ENCODE peak calls at places on chromosomes 16 and 17, in eight cellular contexts. R, V, T, Y, G, N, X and E are unnamed samples.

GRCh38 chr16:81608515-81609209 is 164.1 kb downstream of the CMIP start:
- DNase-seq in R (no peak), V (peak), T (peak), Y (peak), G (peak), N (peak), X (peak), E (peak)

GRCh38 chr16:583470-583814 is 6.4 kb upstream of the RAB40C start:
- DNase-seq in R (no peak), V (no peak), T (no peak), Y (no peak), G (no peak), N (no peak), X (peak), E (no peak)

GRCh38 chr16:84883301-84883700 is 63.5 kb downstream of the CRISPLD2 start:
- DNase-seq in R (no peak), V (no peak), T (peak), Y (no peak), G (no peak), N (no peak), X (no peak), E (no peak)

GRCh38 chr17:64941761-64942160 is 22.5 kb upstream of the LRRC37A3 start:
- DNase-seq in R (no peak), V (no peak), T (no peak), Y (no peak), G (no peak), N (no peak), X (no peak), E (no peak)

GRCh38 chr17:36610472-36610871 is 9.1 kb downstream of the MRM1 start:
- DNase-seq in R (no peak), V (no peak), T (no peak), Y (no peak), G (peak), N (no peak), X (no peak), E (no peak)

GRCh38 chr17:5111402-5112204 is at the start of gene ZNF232:
- DNase-seq in R (peak), V (peak), T (peak), Y (peak), G (peak), N (peak), X (peak), E (peak)

GRCh38 chr16:1430759-1431496 is at the start of gene PERCC1:
- DNase-seq in R (no peak), V (no peak), T (no peak), Y (no peak), G (no peak), N (no peak), X (no peak), E (no peak)

GRCh38 chr16:11801481-11802021 is 4.5 kb upstream of the ZC3H7A start:
- DNase-seq in R (no peak), V (no peak), T (no peak), Y (no peak), G (peak), N (no peak), X (no peak), E (no peak)

GRCh38 chr17:1942066-1942365 is 83.1 kb downstream of the RTN4RL1 start:
- DNase-seq in R (no peak), V (no peak), T (no peak), Y (no peak), G (no peak), N (no peak), X (no peak), E (peak)

GRCh38 chr16:67397812-67398545 is 4.7 kb upstream of the TPPP3 start:
- DNase-seq in R (no peak), V (no peak), T (no peak), Y (no peak), G (no peak), N (no peak), X (no peak), E (no peak)
- TF ChIP-seq CTCF in R (no peak), V (no peak), T (no peak), Y (no peak), G (no peak), N (no peak), X (no peak), E (no peak)

GRCh38 chr16:2752035-2752849 is at the start of gene SRRM2:
- DNase-seq in R (peak), V (peak), T (peak), Y (peak), G (peak), N (peak), X (peak), E (peak)

GRCh38 chr16:2751577-2752034 is 832 bp upstream of the SRRM2 start:
- DNase-seq in R (peak), V (no peak), T (no peak), Y (no peak), G (no peak), N (peak), X (peak), E (no peak)

GRCh38 chr16:2752850-2753522 is 548 bp downstream of the SRRM2 start:
- DNase-seq in R (peak), V (peak), T (peak), Y (peak), G (peak), N (peak), X (peak), E (peak)

GRCh38 chr16:2755158-2755557 is 2.7 kb downstream of the SRRM2 start:
- DNase-seq in R (no peak), V (no peak), T (no peak), Y (no peak), G (no peak), N (no peak), X (no peak), E (no peak)

GRCh38 chr16:2753523-2754020 is 1.1 kb downstream of the SRRM2 start:
- DNase-seq in R (no peak), V (no peak), T (no peak), Y (no peak), G (no peak), N (no peak), X (no peak), E (no peak)
- TF ChIP-seq CTCF in R (no peak), V (no peak), T (no peak), Y (no peak), G (no peak), N (no peak), X (no peak), E (no peak)

GRCh38 chr16:62642677-62643076 is 606.4 kb upstream of the CDH8 start:
- DNase-seq in R (no peak), V (no peak), T (no peak), Y (no peak), G (no peak), N (no peak), X (no peak), E (no peak)

GRCh38 chr16:62639890-62640289 is 603.7 kb upstream of the CDH8 start:
- DNase-seq in R (no peak), V (no peak), T (no peak), Y (no peak), G (no peak), N (no peak), X (no peak), E (no peak)

GRCh38 chr16:62644030-62644812 is 608.0 kb upstream of the CDH8 start:
- DNase-seq in R (no peak), V (no peak), T (no peak), Y (no peak), G (no peak), N (no peak), X (no peak), E (no peak)

GRCh38 chr16:62638964-62639861 is 603.0 kb upstream of the CDH8 start:
- DNase-seq in R (no peak), V (no peak), T (no peak), Y (no peak), G (no peak), N (peak), X (no peak), E (peak)

DNA sequence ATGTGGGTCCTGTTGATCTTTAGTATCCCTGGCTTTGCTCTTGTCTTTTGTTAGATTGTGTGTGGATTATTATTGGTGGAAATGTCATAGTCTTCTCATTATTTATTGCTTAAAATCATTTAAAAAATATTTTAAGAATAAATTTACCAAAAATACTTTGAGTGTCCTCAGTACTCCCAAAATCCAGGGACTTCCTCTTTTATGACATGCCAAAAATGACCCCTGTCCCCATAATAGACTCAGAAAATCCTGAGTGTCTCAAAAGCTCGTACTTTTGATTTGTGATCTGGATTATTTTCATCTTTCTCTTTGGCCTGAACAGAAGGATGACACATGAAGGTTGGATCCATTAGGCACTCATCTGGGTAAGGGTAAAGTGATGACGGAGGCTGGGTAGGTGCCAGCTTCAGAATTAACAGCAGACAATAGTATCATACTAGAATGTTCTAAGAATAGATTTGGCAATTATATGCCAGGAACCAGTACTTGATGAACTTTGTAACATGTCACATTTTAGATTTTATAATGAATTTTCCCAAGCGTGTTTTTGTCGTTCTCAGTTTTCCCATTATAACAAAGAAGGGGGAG is 602.2 kb upstream of the CDH8 start:
- DNase-seq in R (no peak), V (no peak), T (no peak), Y (no peak), G (no peak), N (no peak), X (no peak), E (no peak)
- TF ChIP-seq CTCF in R (no peak), V (no peak), T (no peak), Y (no peak), G (no peak), N (no peak), X (no peak), E (no peak)

GRCh38 chr17:43382776-43383175 is 16.0 kb upstream of the ARL4D start:
- DNase-seq in R (no peak), V (no peak), T (no peak), Y (no peak), G (no peak), N (no peak), X (no peak), E (no peak)
- TF ChIP-seq CTCF in R (no peak), V (no peak), T (no peak), Y (no peak), G (no peak), N (no peak), X (no peak), E (no peak)

GRCh38 chr17:49845210-49845782 is 2.6 kb downstream of the TAC4 start:
- DNase-seq in R (no peak), V (no peak), T (no peak), Y (no peak), G (no peak), N (no peak), X (no peak), E (no peak)

GRCh38 chr17:49842846-49843245 is 5.0 kb downstream of the TAC4 start:
- DNase-seq in R (no peak), V (no peak), T (no peak), Y (no peak), G (no peak), N (no peak), X (no peak), E (no peak)

GRCh38 chr17:49843774-49844350 is 4.0 kb downstream of the TAC4 start:
- DNase-seq in R (peak), V (no peak), T (no peak), Y (no peak), G (no peak), N (peak), X (peak), E (no peak)

GRCh38 chr17:49836111-49837030 is 11.5 kb downstream of the TAC4 start:
- DNase-seq in R (no peak), V (peak), T (no peak), Y (no peak), G (no peak), N (no peak), X (no peak), E (no peak)

DNA sequence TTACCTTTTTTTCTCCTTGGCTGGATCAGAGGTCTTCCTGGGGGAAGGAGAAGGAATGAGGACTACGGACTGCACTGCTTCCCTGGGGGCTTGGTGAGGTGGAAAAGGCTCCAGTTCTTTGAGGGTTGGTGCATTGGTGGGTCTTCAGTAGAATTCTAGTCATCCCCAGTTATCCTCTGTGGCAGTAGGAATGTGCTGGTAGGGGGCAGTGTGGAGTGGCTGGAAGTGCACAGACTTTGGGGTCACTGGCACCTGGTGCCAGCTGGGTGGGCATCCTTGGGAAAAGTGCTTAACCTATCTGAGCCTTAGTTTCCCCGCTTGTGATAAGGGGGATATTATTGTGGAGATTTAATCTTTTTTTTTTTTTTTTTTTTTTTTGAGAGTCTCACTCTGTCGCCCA is 6.3 kb downstream of the TAC4 start:
- DNase-seq in R (no peak), V (no peak), T (no peak), Y (no peak), G (no peak), N (no peak), X (no peak), E (no peak)
- TF ChIP-seq CTCF in R (peak), V (peak), T (no peak), Y (no peak), G (peak), N (no peak), X (peak), E (no peak)

GRCh38 chr17:43350888-43351361 is 47.9 kb upstream of the ARL4D start:
- DNase-seq in R (no peak), V (no peak), T (no peak), Y (no peak), G (no peak), N (no peak), X (no peak), E (no peak)

GRCh38 chr17:43351686-43352085 is 47.1 kb upstream of the ARL4D start:
- DNase-seq in R (no peak), V (no peak), T (no peak), Y (no peak), G (no peak), N (no peak), X (no peak), E (no peak)

GRCh38 chr17:43352579-43352978 is 46.2 kb upstream of the ARL4D start:
- DNase-seq in R (no peak), V (no peak), T (no peak), Y (no peak), G (no peak), N (no peak), X (no peak), E (no peak)

GRCh38 chr17:43353364-43353763 is 45.4 kb upstream of the ARL4D start:
- DNase-seq in R (no peak), V (no peak), T (no peak), Y (no peak), G (no peak), N (no peak), X (no peak), E (no peak)

GRCh38 chr17:43349142-43349541 is 49.7 kb upstream of the ARL4D start:
- DNase-seq in R (no peak), V (no peak), T (no peak), Y (no peak), G (no peak), N (no peak), X (no peak), E (no peak)
- TF ChIP-seq CTCF in R (no peak), V (peak), T (no peak), Y (no peak), G (peak), N (no peak), X (peak), E (peak)